ENCODE peak calls at places on chromosome 13, in eight cellular contexts. V, J, Y, G, T, N, F and Z are unnamed samples.

GRCh38 chr13:71395053-71395452 is 472.0 kb downstream of the DACH1 start:
- DNase-seq in V (no peak), J (no peak), Y (no peak), G (no peak), T (no peak), N (no peak), F (no peak), Z (no peak)

GRCh38 chr13:53242015-53242414 is 213.4 kb downstream of the OLFM4 start:
- DNase-seq in V (no peak), J (no peak), Y (no peak), G (no peak), T (no peak), N (no peak), F (no peak), Z (no peak)

GRCh38 chr13:50588736-50589135 is 254.8 kb downstream of the DLEU7 start:
- DNase-seq in V (no peak), J (no peak), Y (no peak), G (no peak), T (no peak), N (no peak), F (no peak), Z (no peak)

GRCh38 chr13:107681611-107682010 is 533.7 kb downstream of the LIG4 start:
- DNase-seq in V (no peak), J (no peak), Y (peak), G (no peak), T (no peak), N (no peak), F (no peak), Z (no peak)

GRCh38 chr13:85582890-85583289 is 216.3 kb downstream of the SLITRK6 start:
- DNase-seq in V (no peak), J (no peak), Y (no peak), G (no peak), T (no peak), N (no peak), F (no peak), Z (no peak)

GRCh38 chr13:57857945-57858344 is 226.4 kb downstream of the PCDH17 start:
- DNase-seq in V (no peak), J (no peak), Y (no peak), G (no peak), T (no peak), N (no peak), F (no peak), Z (no peak)

GRCh38 chr13:107585466-107585865 is 629.9 kb downstream of the LIG4 start:
- DNase-seq in V (peak), J (no peak), Y (no peak), G (no peak), T (no peak), N (no peak), F (no peak), Z (no peak)

GRCh38 chr13:19607523-19608078 is 25.9 kb upstream of the MPHOSPH8 start:
- DNase-seq in V (no peak), J (no peak), Y (no peak), G (no peak), T (no peak), N (no peak), F (no peak), Z (no peak)

GRCh38 chr13:77719128-77719527 is 21.6 kb downstream of the SLAIN1 start:
- DNase-seq in V (no peak), J (no peak), Y (no peak), G (no peak), T (no peak), N (no peak), F (no peak), Z (no peak)

GRCh38 chr13:41833201-41833600 is 127.7 kb downstream of the VWA8 start:
- DNase-seq in V (no peak), J (no peak), Y (peak), G (no peak), T (no peak), N (no peak), F (no peak), Z (no peak)

GRCh38 chr13:40254394-40254793 is 412.0 kb downstream of the FOXO1 start:
- DNase-seq in V (no peak), J (no peak), Y (no peak), G (no peak), T (no peak), N (no peak), F (no peak), Z (no peak)

GRCh38 chr13:76886005-76886291 is 257 bp downstream of the KCTD12 start:
- DNase-seq in V (no peak), J (no peak), Y (no peak), G (no peak), T (no peak), N (no peak), F (no peak), Z (no peak)

GRCh38 chr13:48155850-48156249 is 60.9 kb upstream of the MED4 start:
- DNase-seq in V (no peak), J (no peak), Y (no peak), G (no peak), T (no peak), N (no peak), F (peak), Z (no peak)

GRCh38 chr13:39263033-39263432 is 224.8 kb downstream of the NHLRC3 start:
- DNase-seq in V (peak), J (peak), Y (no peak), G (no peak), T (no peak), N (peak), F (peak), Z (peak)

GRCh38 chr13:110712849-110713641 is 455 bp upstream of the ING1 start:
- DNase-seq in V (peak), J (peak), Y (peak), G (peak), T (peak), N (peak), F (peak), Z (peak)

GRCh38 chr13:59354665-59355064 is 809.1 kb downstream of the DIAPH3 start:
- DNase-seq in V (no peak), J (no peak), Y (no peak), G (no peak), T (no peak), N (no peak), F (no peak), Z (no peak)

GRCh38 chr13:36421447-36421846 is 10.8 kb upstream of the CCNA1 start:
- DNase-seq in V (no peak), J (no peak), Y (no peak), G (no peak), T (no peak), N (no peak), F (peak), Z (no peak)

GRCh38 chr13:111211789-111212516 is 96.8 kb downstream of the ARHGEF7 start:
- DNase-seq in V (no peak), J (no peak), Y (no peak), G (no peak), T (no peak), N (no peak), F (peak), Z (no peak)

GRCh38 chr13:51785592-51786424 is 18.2 kb downstream of the DHRS12 start:
- DNase-seq in V (peak), J (peak), Y (no peak), G (no peak), T (no peak), N (peak), F (no peak), Z (no peak)

GRCh38 chr13:99987180-99988047 is 5.8 kb downstream of the ZIC2 start:
- DNase-seq in V (no peak), J (no peak), Y (no peak), G (no peak), T (no peak), N (no peak), F (no peak), Z (no peak)

GRCh38 chr13:98752111-98752941 is at the start of gene SLC15A1:
- DNase-seq in V (peak), J (no peak), Y (no peak), G (no peak), T (no peak), N (no peak), F (no peak), Z (no peak)

GRCh38 chr13:45055198-45055901 is 65.0 kb upstream of the GTF2F2 start:
- DNase-seq in V (peak), J (no peak), Y (no peak), G (no peak), T (no peak), N (no peak), F (peak), Z (no peak)

GRCh38 chr13:45051315-45051714 is 62.0 kb downstream of the GPALPP1 start:
- DNase-seq in V (no peak), J (no peak), Y (no peak), G (no peak), T (no peak), N (no peak), F (no peak), Z (no peak)

GRCh38 chr13:45060062-45060461 is 60.2 kb upstream of the GTF2F2 start:
- DNase-seq in V (no peak), J (no peak), Y (no peak), G (no peak), T (no peak), N (no peak), F (no peak), Z (no peak)

GRCh38 chr13:45055902-45056648 is 64.2 kb upstream of the GTF2F2 start:
- DNase-seq in V (no peak), J (no peak), Y (no peak), G (no peak), T (no peak), N (peak), F (no peak), Z (no peak)
- H3K27ac ChIP-seq in V (no peak), J (no peak), Y (no peak), G (no peak), T (no peak), N (peak), F (no peak), Z (peak)

GRCh38 chr13:66659291-66660012 is 570.7 kb downstream of the PCDH9 start:
- DNase-seq in V (no peak), J (no peak), Y (no peak), G (no peak), T (no peak), N (no peak), F (no peak), Z (no peak)

GRCh38 chr13:66657165-66657895 is 572.8 kb downstream of the PCDH9 start:
- DNase-seq in V (peak), J (peak), Y (peak), G (peak), T (no peak), N (peak), F (peak), Z (no peak)

GRCh38 chr13:66663206-66663605 is 566.9 kb downstream of the PCDH9 start:
- DNase-seq in V (no peak), J (no peak), Y (no peak), G (no peak), T (no peak), N (no peak), F (no peak), Z (no peak)

GRCh38 chr13:66661336-66661735 is 568.8 kb downstream of the PCDH9 start:
- DNase-seq in V (no peak), J (no peak), Y (no peak), G (no peak), T (no peak), N (no peak), F (no peak), Z (no peak)

DNA sequence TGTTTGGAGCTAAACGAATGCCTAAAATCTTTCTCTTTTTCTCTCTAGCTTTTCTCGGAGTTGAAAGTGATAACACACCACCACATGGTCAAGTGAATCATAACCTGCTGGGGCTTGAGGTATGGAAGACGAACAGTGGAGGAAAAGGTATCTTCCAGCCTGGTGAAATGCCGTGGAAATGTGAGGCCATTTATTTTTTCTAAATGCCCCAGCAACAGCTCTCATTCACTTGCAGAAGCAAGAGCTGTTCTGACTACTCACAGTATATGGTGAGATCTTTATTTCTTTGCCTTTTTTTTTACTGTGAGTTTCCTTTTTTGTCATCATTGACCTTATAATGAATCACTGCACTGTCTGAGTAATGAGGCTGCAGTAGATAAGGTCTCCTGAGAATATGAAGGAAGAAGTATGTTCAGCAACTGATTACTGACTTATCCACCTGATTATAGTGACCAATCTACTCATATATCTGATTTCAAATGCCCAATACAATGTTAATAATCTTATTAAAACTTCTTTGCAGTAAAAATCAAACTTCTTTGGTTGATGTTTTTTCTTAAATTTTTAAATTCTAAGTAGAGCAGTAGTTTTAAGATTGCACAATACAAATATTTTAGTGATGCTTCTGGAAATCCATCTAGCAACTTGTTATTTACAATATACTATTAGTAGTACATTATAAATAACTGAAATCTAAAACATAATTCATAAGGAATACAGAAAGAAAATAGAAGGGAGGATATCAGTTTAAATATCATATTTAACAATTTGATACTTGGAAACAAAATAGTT is 569.9 kb downstream of the PCDH9 start:
- DNase-seq in V (no peak), J (no peak), Y (no peak), G (no peak), T (no peak), N (no peak), F (peak), Z (no peak)
- H3K27ac ChIP-seq in V (no peak), J (peak), Y (no peak), G (no peak), T (no peak), N (no peak), F (peak), Z (no peak)

GRCh38 chr13:101611491-101612475 is 159.3 kb downstream of the ITGBL1 start:
- DNase-seq in V (no peak), J (no peak), Y (no peak), G (no peak), T (no peak), N (no peak), F (peak), Z (no peak)
- H3K27ac ChIP-seq in V (no peak), J (no peak), Y (no peak), G (no peak), T (no peak), N (no peak), F (peak), Z (no peak)

GRCh38 chr13:66992683-66993082 is 237.5 kb downstream of the PCDH9 start:
- DNase-seq in V (no peak), J (no peak), Y (no peak), G (no peak), T (no peak), N (no peak), F (no peak), Z (no peak)
- H3K27ac ChIP-seq in V (no peak), J (no peak), Y (no peak), G (no peak), T (no peak), N (no peak), F (no peak), Z (peak)

GRCh38 chr13:106521101-106521799 is 14.2 kb downstream of the EFNB2 start:
- DNase-seq in V (no peak), J (no peak), Y (no peak), G (no peak), T (no peak), N (no peak), F (no peak), Z (no peak)
- H3K27ac ChIP-seq in V (no peak), J (no peak), Y (peak), G (peak), T (no peak), N (no peak), F (no peak), Z (no peak)

GRCh38 chr13:112692104-112692503 is 2.3 kb downstream of the ATP11A start:
- DNase-seq in V (no peak), J (no peak), Y (no peak), G (no peak), T (no peak), N (no peak), F (no peak), Z (no peak)

GRCh38 chr13:112689498-112690241 is at the start of gene ATP11A:
- DNase-seq in V (peak), J (peak), Y (peak), G (peak), T (peak), N (peak), F (peak), Z (peak)

GRCh38 chr13:112688560-112689497 is 1.0 kb upstream of the ATP11A start:
- DNase-seq in V (peak), J (no peak), Y (peak), G (peak), T (peak), N (no peak), F (no peak), Z (no peak)

GRCh38 chr13:112692586-112692985 is 2.7 kb downstream of the ATP11A start:
- DNase-seq in V (no peak), J (no peak), Y (no peak), G (no peak), T (no peak), N (no peak), F (no peak), Z (no peak)

DNA sequence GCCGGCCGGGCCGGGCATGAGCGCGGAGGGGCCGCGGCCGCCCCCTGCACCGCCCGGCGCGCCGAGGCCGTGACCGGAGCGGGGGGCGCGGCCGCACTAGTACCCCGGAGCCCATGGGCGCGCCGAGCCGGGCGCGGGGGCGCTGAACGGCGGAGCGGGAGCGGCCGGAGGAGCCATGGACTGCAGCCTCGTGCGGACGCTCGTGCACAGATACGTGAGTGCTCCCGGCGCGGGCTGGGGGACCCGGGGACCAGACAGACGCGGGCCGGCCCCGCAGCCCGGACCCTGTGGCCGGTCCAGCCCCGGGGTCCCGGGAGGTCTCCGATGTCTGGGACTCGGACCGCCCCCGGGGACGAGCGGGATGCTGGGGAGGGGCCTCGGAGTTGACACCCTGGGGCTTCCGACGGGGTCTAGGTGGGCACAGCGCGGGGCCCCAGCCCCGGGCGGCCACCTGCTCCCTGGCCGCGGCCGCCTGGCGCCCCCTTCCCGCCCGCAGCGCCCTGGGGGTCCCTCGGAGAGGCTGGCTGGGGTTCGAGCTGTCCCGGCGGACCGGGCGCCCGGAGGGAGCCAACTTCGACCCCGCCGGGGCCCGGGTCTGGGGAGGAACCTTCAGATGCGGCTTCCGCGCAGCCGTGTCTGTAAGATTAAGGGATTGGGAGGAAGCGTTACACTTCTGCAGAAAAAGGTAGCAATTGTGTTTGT is 555 bp downstream of the ATP11A start:
- DNase-seq in V (peak), J (peak), Y (peak), G (peak), T (peak), N (peak), F (no peak), Z (peak)
- H3K27ac ChIP-seq in V (peak), J (peak), Y (peak), G (peak), T (peak), N (peak), F (no peak), Z (peak)

GRCh38 chr13:26660761-26661160 is 99.8 kb downstream of the GPR12 start:
- DNase-seq in V (no peak), J (no peak), Y (no peak), G (no peak), T (no peak), N (no peak), F (no peak), Z (no peak)
- H3K27ac ChIP-seq in V (no peak), J (no peak), Y (no peak), G (no peak), T (no peak), N (no peak), F (no peak), Z (no peak)

DNA sequence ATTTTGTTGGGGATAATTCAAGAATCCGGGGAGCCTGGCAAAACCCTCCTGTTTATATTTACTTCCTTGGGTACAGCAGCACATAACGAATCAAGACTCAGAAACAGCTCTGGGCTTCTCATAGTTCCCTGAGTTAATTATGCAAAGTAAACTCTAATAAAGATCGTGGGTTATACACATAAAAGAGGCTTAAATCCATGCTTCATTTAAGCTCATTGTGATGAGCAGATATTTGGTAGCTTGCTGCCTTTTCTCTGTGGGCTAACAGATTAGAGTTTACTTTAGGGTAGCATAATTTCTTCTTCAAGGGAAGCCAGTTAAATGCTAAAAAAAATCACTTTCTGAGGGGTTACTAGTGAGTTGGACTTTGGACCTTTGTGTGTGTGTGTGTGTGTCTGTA is 357.7 kb downstream of the TDRD3 start:
- DNase-seq in V (no peak), J (no peak), Y (no peak), G (no peak), T (no peak), N (no peak), F (no peak), Z (no peak)
- H3K27ac ChIP-seq in V (no peak), J (no peak), Y (no peak), G (no peak), T (no peak), N (no peak), F (no peak), Z (no peak)

DNA sequence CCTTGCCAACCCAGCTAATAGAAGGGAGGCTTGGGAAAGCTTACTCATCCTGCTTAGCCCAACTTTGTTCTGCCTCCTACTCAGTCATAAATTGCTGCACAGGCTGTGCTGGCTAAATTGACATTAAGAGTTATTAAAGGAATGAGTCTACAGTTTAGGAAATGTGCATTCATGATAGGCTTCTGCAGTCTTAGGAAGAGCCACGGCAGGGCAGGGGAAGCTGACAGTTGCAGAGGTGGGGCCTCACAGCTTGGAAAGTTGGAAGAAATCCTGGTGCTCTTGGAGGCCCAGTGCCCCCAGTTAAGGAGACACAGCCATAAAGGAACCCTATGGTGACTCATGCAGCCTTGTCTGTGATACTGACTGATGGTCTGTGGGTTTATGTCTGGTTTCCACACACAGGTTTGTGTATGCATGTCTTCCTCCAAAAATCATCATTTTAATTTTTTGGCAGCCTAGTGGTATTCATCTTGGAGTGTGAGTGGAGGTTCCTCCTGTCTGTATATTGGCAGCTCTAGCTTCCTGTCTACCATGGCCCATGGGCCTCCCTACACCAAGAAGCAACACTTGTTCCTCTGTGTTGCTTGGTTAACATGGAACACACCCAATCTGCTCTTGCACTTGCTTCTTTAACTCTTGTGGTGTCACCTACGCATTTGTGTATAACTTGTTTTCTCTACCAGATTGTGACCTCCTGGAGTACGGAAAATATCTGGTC is 135.0 kb upstream of the KL start:
- DNase-seq in V (no peak), J (no peak), Y (no peak), G (no peak), T (no peak), N (no peak), F (peak), Z (no peak)
- H3K27ac ChIP-seq in V (no peak), J (no peak), Y (no peak), G (no peak), T (no peak), N (no peak), F (no peak), Z (no peak)